ENCODE peak calls at places on chromosomes 6 and 20, in ten cellular contexts. Z is heart left ventricle, H is neural crest cell, D is lower lobe of right lung, K is NCI-H774, S is astrocyte, O is T-helper 2 cell, G is tibial artery, M is GM23248, C is MCF 10A. W is an unnamed sample.

GRCh38 chr20:3972161-3972560 is 43.2 kb downstream of the RNF24 start:
- DNase-seq in Z (no peak), H (no peak), D (no peak), K (no peak), S (no peak), O (no peak), G (no peak), M (no peak), C (no peak), W (no peak)

GRCh38 chr6:31734703-31735500 is 1.4 kb downstream of the CLIC1 start:
- DNase-seq in Z (peak), H (no peak), D (peak), K (no peak), S (peak), O (peak), G (peak), M (peak), C (peak), W (peak)

GRCh38 chr6:122389704-122390103 is 9.7 kb upstream of the HSF2 start:
- DNase-seq in Z (no peak), H (no peak), D (no peak), K (peak), S (no peak), O (no peak), G (no peak), M (peak), C (no peak), W (peak)

GRCh38 chr20:31824125-31824485 is 4.9 kb downstream of the MYLK2 start:
- DNase-seq in Z (no peak), H (no peak), D (no peak), K (no peak), S (no peak), O (no peak), G (no peak), M (no peak), C (no peak), W (no peak)

GRCh38 chr6:20092071-20092566 is 120.2 kb downstream of the MBOAT1 start:
- DNase-seq in Z (no peak), H (no peak), D (no peak), K (peak), S (peak), O (no peak), G (no peak), M (peak), C (peak), W (peak)

GRCh38 chr6:163159689-163160088 is 254.8 kb upstream of the QKI start:
- DNase-seq in Z (no peak), H (no peak), D (no peak), K (no peak), S (no peak), O (no peak), G (no peak), M (no peak), C (no peak), W (no peak)

GRCh38 chr20:42530855-42531674 is 658.6 kb downstream of the PTPRT start:
- DNase-seq in Z (no peak), H (peak), D (no peak), K (peak), S (no peak), O (no peak), G (no peak), M (peak), C (no peak), W (no peak)

GRCh38 chr6:52403627-52404026 is 16.5 kb upstream of the EFHC1 start:
- DNase-seq in Z (peak), H (no peak), D (no peak), K (no peak), S (no peak), O (no peak), G (no peak), M (no peak), C (peak), W (peak)

GRCh38 chr6:163570579-163571231 is 156.2 kb downstream of the QKI start:
- DNase-seq in Z (no peak), H (peak), D (no peak), K (no peak), S (peak), O (no peak), G (no peak), M (no peak), C (no peak), W (no peak)

GRCh38 chr6:36657942-36658544 is 20.5 kb upstream of the CDKN1A start:
- DNase-seq in Z (no peak), H (no peak), D (no peak), K (no peak), S (peak), O (no peak), G (no peak), M (peak), C (no peak), W (peak)

GRCh38 chr6:106360410-106360988 is at the start of gene CRYBG1:
- DNase-seq in Z (peak), H (peak), D (peak), K (peak), S (no peak), O (peak), G (no peak), M (peak), C (peak), W (peak)

GRCh38 chr6:3732345-3733141 is 19.0 kb downstream of the PXDC1 start:
- DNase-seq in Z (peak), H (peak), D (peak), K (peak), S (peak), O (peak), G (peak), M (peak), C (peak), W (peak)

GRCh38 chr6:31558631-31559500 is 11.5 kb downstream of the NFKBIL1 start:
- DNase-seq in Z (no peak), H (no peak), D (peak), K (no peak), S (no peak), O (peak), G (peak), M (peak), C (peak), W (no peak)

GRCh38 chr6:30744054-30744805 is at the start of gene IER3:
- DNase-seq in Z (peak), H (peak), D (peak), K (peak), S (peak), O (peak), G (peak), M (peak), C (peak), W (peak)

GRCh38 chr6:3320238-3320637 is 61.5 kb downstream of the PSMG4 start:
- DNase-seq in Z (no peak), H (no peak), D (no peak), K (no peak), S (no peak), O (no peak), G (no peak), M (no peak), C (no peak), W (no peak)

GRCh38 chr20:36532822-36533221 is 8.5 kb upstream of the MYL9 start:
- DNase-seq in Z (no peak), H (no peak), D (no peak), K (no peak), S (no peak), O (no peak), G (no peak), M (no peak), C (no peak), W (no peak)

W was measured in mammary epithelial cell.